ENCODE peak calls at places on chromosomes 13 and 19, in six cellular contexts. One of them, this sample, is unnamed. For H3K36me3, the result is how much of the 10 kb centered on the place peaks cover.

GRCh38 chr19:19420570-19421301 is 15.3 kb downstream of the GATAD2A start:
- DNase-seq in HCT116: no peak
- DNase-seq in breast epithelium: no peak
- DNase-seq in stomach: no peak
- DNase-seq in SK-N-SH: no peak
- DNase-seq in vagina: no peak
- DNase-seq in this sample: no peak

GRCh38 chr19:47494729-47495128 is 10.7 kb upstream of the KPTN start:
- DNase-seq in SK-N-SH: peak
- DNase-seq in breast epithelium: no peak
- DNase-seq in HCT116: no peak
- DNase-seq in stomach: no peak
- DNase-seq in vagina: no peak
- DNase-seq in this sample: no peak

GRCh38 chr13:39942901-39943273 is 287.4 kb downstream of the COG6 start:
- DNase-seq in vagina: no peak
- DNase-seq in breast epithelium: peak
- DNase-seq in HCT116: peak
- DNase-seq in SK-N-SH: peak
- DNase-seq in stomach: peak
- DNase-seq in this sample: peak

GRCh38 chr19:17352608-17353280 is 15.4 kb downstream of the GTPBP3 start:
- DNase-seq in vagina: no peak
- DNase-seq in HCT116: no peak
- DNase-seq in stomach: no peak
- DNase-seq in breast epithelium: no peak
- DNase-seq in SK-N-SH: no peak
- DNase-seq in this sample: peak

GRCh38 chr19:12495002-12495802 is 10.6 kb upstream of the ZNF709 start:
- DNase-seq in SK-N-SH: peak
- DNase-seq in stomach: peak
- DNase-seq in breast epithelium: peak
- DNase-seq in HCT116: no peak
- DNase-seq in vagina: peak
- DNase-seq in this sample: peak

GRCh38 chr13:44770951-44771350 is 194.8 kb upstream of the TSC22D1 start:
- DNase-seq in HCT116: no peak
- DNase-seq in stomach: no peak
- DNase-seq in breast epithelium: no peak
- DNase-seq in SK-N-SH: no peak
- DNase-seq in vagina: no peak
- DNase-seq in this sample: no peak

GRCh38 chr13:89726690-89727435 is 1620.6 kb upstream of the MIR17HG start:
- DNase-seq in SK-N-SH: no peak
- DNase-seq in breast epithelium: no peak
- DNase-seq in stomach: no peak
- DNase-seq in vagina: no peak
- DNase-seq in HCT116: no peak
- DNase-seq in this sample: no peak

GRCh38 chr13:74695021-74695800 is 561.0 kb upstream of the KLF12 start:
- DNase-seq in vagina: no peak
- DNase-seq in breast epithelium: no peak
- DNase-seq in HCT116: no peak
- DNase-seq in stomach: no peak
- DNase-seq in SK-N-SH: no peak
- DNase-seq in this sample: no peak

GRCh38 chr13:94596575-94596971 is 621 bp upstream of the TGDS start:
- DNase-seq in HCT116: peak
- DNase-seq in vagina: no peak
- DNase-seq in breast epithelium: no peak
- DNase-seq in stomach: no peak
- DNase-seq in SK-N-SH: no peak
- DNase-seq in this sample: no peak

GRCh38 chr13:53408847-53409568 is 380.4 kb downstream of the OLFM4 start:
- DNase-seq in breast epithelium: no peak
- DNase-seq in vagina: no peak
- DNase-seq in SK-N-SH: no peak
- DNase-seq in HCT116: no peak
- DNase-seq in stomach: no peak
- DNase-seq in this sample: no peak

GRCh38 chr19:35856001-35856400 is 710 bp upstream of the KIRREL2 start:
- DNase-seq in SK-N-SH: peak
- DNase-seq in vagina: no peak
- DNase-seq in breast epithelium: no peak
- DNase-seq in stomach: no peak
- DNase-seq in HCT116: no peak
- DNase-seq in this sample: no peak

GRCh38 chr13:39379667-39380655 is 223.0 kb downstream of the LHFPL6 start:
- DNase-seq in SK-N-SH: no peak
- DNase-seq in vagina: no peak
- DNase-seq in HCT116: no peak
- DNase-seq in breast epithelium: no peak
- DNase-seq in stomach: no peak
- DNase-seq in this sample: no peak

GRCh38 chr13:40064154-40064713 is 408.8 kb downstream of the COG6 start:
- DNase-seq in vagina: no peak
- DNase-seq in breast epithelium: no peak
- DNase-seq in HCT116: no peak
- DNase-seq in stomach: no peak
- DNase-seq in SK-N-SH: no peak
- DNase-seq in this sample: no peak

GRCh38 chr13:77310579-77311279 is 16.2 kb downstream of the MYCBP2 start:
- DNase-seq in breast epithelium: no peak
- DNase-seq in SK-N-SH: no peak
- DNase-seq in HCT116: no peak
- DNase-seq in stomach: no peak
- DNase-seq in vagina: no peak
- DNase-seq in this sample: no peak

GRCh38 chr13:36750946-36751345 is 68.1 kb upstream of the RFXAP start:
- DNase-seq in vagina: no peak
- DNase-seq in breast epithelium: no peak
- DNase-seq in SK-N-SH: no peak
- DNase-seq in stomach: no peak
- DNase-seq in HCT116: no peak
- DNase-seq in this sample: no peak

GRCh38 chr19:51354103-51354741 is 12.0 kb downstream of the ETFB start:
- DNase-seq in SK-N-SH: no peak
- DNase-seq in vagina: no peak
- DNase-seq in breast epithelium: no peak
- DNase-seq in stomach: no peak
- DNase-seq in HCT116: no peak
- DNase-seq in this sample: no peak

GRCh38 chr13:31276386-31276785 is 76.6 kb downstream of the B3GLCT start:
- DNase-seq in HCT116: no peak
- DNase-seq in SK-N-SH: no peak
- DNase-seq in vagina: no peak
- DNase-seq in breast epithelium: no peak
- DNase-seq in stomach: no peak
- DNase-seq in this sample: no peak

GRCh38 chr13:75326173-75327131 is 155.5 kb downstream of the TBC1D4 start:
- DNase-seq in stomach: no peak
- DNase-seq in breast epithelium: no peak
- DNase-seq in HCT116: no peak
- DNase-seq in vagina: no peak
- DNase-seq in SK-N-SH: peak
- DNase-seq in this sample: no peak

GRCh38 chr13:73001971-73002370 is 56.8 kb upstream of the KLF5 start:
- DNase-seq in stomach: no peak
- DNase-seq in SK-N-SH: no peak
- DNase-seq in HCT116: no peak
- DNase-seq in vagina: no peak
- DNase-seq in breast epithelium: no peak
- DNase-seq in this sample: no peak

GRCh38 chr19:16161848-16162247 is 11.5 kb downstream of the CIB3 start:
- DNase-seq in SK-N-SH: no peak
- DNase-seq in breast epithelium: no peak
- DNase-seq in stomach: no peak
- DNase-seq in vagina: no peak
- DNase-seq in HCT116: peak
- DNase-seq in this sample: no peak

GRCh38 chr19:42424712-42425131 is 2.5 kb downstream of the LIPE start:
- DNase-seq in vagina: no peak
- DNase-seq in HCT116: no peak
- DNase-seq in breast epithelium: no peak
- DNase-seq in stomach: no peak
- DNase-seq in SK-N-SH: peak
- DNase-seq in this sample: no peak

GRCh38 chr13:29497137-29497654 is 98.3 kb downstream of the SLC7A1 start:
- DNase-seq in SK-N-SH: no peak
- DNase-seq in vagina: no peak
- DNase-seq in stomach: no peak
- DNase-seq in HCT116: no peak
- DNase-seq in breast epithelium: no peak
- DNase-seq in this sample: no peak

GRCh38 chr13:32340917-32341316 is 25.6 kb downstream of the BRCA2 start:
- DNase-seq in vagina: no peak
- DNase-seq in HCT116: no peak
- DNase-seq in stomach: no peak
- DNase-seq in breast epithelium: no peak
- DNase-seq in SK-N-SH: no peak
- DNase-seq in this sample: no peak

GRCh38 chr13:86569119-86569518 is 769.9 kb upstream of the SLITRK6 start:
- DNase-seq in SK-N-SH: no peak
- DNase-seq in vagina: no peak
- DNase-seq in stomach: no peak
- DNase-seq in breast epithelium: no peak
- DNase-seq in HCT116: no peak
- DNase-seq in this sample: no peak

GRCh38 chr19:5293607-5294089 is 47.0 kb downstream of the PTPRS start:
- DNase-seq in stomach: peak
- DNase-seq in HCT116: no peak
- DNase-seq in SK-N-SH: peak
- DNase-seq in breast epithelium: no peak
- DNase-seq in vagina: no peak
- DNase-seq in this sample: no peak

GRCh38 chr19:7620442-7621412 is 8.6 kb downstream of the XAB2 start:
- DNase-seq in HCT116: no peak
- DNase-seq in breast epithelium: no peak
- DNase-seq in stomach: no peak
- DNase-seq in SK-N-SH: no peak
- DNase-seq in vagina: no peak
- DNase-seq in this sample: no peak
- H3K36me3 ChIP-seq in HCT116: under half
- H3K36me3 ChIP-seq in breast epithelium: under half
- H3K36me3 ChIP-seq in stomach: half or more
- H3K36me3 ChIP-seq in SK-N-SH: half or more
- H3K36me3 ChIP-seq in vagina: half or more
- H3K36me3 ChIP-seq in this sample: half or more

GRCh38 chr19:45895519-45895972 is 6.9 kb downstream of the MYPOP start:
- DNase-seq in SK-N-SH: no peak
- DNase-seq in stomach: no peak
- DNase-seq in breast epithelium: no peak
- DNase-seq in vagina: no peak
- DNase-seq in HCT116: no peak
- DNase-seq in this sample: no peak
- TF ChIP-seq POLR2AphosphoS5 in SK-N-SH: no peak
- TF ChIP-seq POLR2AphosphoS5 in stomach: no peak
- TF ChIP-seq POLR2AphosphoS5 in breast epithelium: no peak
- TF ChIP-seq POLR2AphosphoS5 in vagina: peak
- TF ChIP-seq POLR2AphosphoS5 in HCT116: no peak
- TF ChIP-seq POLR2AphosphoS5 in this sample: no peak

GRCh38 chr19:10921909-10922637 is 6.4 kb downstream of the YIPF2 start:
- DNase-seq in stomach: no peak
- DNase-seq in HCT116: no peak
- DNase-seq in vagina: no peak
- DNase-seq in breast epithelium: no peak
- DNase-seq in SK-N-SH: no peak
- DNase-seq in this sample: no peak

GRCh38 chr19:10923503-10924076 is 4.8 kb downstream of the YIPF2 start:
- DNase-seq in HCT116: no peak
- DNase-seq in vagina: no peak
- DNase-seq in SK-N-SH: no peak
- DNase-seq in stomach: no peak
- DNase-seq in breast epithelium: no peak
- DNase-seq in this sample: no peak

GRCh38 chr19:10920781-10921180 is 7.7 kb downstream of the YIPF2 start:
- DNase-seq in SK-N-SH: no peak
- DNase-seq in breast epithelium: no peak
- DNase-seq in stomach: no peak
- DNase-seq in vagina: no peak
- DNase-seq in HCT116: no peak
- DNase-seq in this sample: no peak

GRCh38 chr19:10921199-10921879 is 7.1 kb downstream of the YIPF2 start:
- DNase-seq in vagina: no peak
- DNase-seq in HCT116: no peak
- DNase-seq in SK-N-SH: no peak
- DNase-seq in stomach: no peak
- DNase-seq in breast epithelium: no peak
- DNase-seq in this sample: no peak

DNA sequence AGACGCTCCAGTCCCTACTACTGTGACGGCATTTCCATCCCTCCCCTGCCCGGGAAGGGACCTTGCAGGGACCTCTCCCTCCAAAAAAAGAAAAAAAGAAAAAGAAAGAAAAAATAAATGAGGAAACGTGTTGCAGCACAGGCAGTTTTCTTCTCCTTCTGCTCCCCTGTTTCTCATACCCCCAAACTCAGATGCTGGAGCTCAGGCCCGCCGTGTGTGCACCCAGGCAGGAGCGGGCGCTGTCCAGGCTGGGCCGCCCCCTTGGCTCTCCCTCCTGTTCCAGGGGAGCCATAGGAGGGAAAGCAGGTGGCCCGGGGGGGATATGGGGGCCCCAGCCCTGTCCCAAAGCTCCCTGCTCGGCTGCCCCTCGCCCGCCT is 5.8 kb downstream of the YIPF2 start:
- DNase-seq in breast epithelium: no peak
- DNase-seq in vagina: no peak
- DNase-seq in stomach: no peak
- DNase-seq in HCT116: no peak
- DNase-seq in SK-N-SH: no peak
- DNase-seq in this sample: no peak
- H3K36me3 ChIP-seq in breast epithelium: under half
- H3K36me3 ChIP-seq in vagina: under half
- H3K36me3 ChIP-seq in stomach: half or more
- H3K36me3 ChIP-seq in HCT116: under half
- H3K36me3 ChIP-seq in SK-N-SH: under half
- H3K36me3 ChIP-seq in this sample: half or more

DNA sequence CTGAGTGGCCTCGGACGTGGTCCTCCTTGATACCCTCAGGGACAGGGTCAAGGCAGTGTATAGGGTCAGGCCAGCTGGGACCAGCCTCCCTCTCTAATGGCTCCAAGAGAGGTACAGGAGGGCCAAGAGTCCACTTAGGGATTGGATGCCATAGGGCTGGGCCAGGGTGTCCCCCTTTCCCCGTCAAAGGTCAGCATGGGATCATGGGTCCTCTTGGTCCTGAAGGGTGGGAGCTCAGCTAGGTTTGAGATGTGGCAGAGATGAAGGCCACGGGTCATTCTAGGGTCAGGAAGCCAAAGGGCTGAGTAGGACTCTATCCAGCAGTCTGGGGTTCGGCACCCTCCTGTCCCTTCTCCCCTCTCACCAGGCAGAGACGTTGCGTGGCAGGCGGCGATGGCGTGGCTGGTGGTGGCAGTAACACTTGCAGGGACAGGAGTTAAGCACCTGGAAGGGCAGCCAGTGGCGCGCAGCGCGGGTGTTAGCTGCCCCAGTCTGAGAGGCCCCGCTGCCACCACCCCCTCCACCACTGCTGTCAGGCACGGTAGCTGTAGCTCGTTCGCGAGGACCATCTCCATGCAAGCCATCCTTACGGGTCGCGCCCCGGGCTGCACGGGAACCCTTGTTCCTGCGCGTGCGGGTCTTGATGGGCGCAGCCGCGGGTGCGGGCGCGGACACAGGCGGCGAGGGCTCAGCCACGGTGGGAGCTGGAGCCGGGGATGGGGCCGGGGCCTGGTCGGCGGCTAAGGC is 2.6 kb downstream of the GGN start:
- DNase-seq in stomach: no peak
- DNase-seq in vagina: no peak
- DNase-seq in SK-N-SH: no peak
- DNase-seq in HCT116: no peak
- DNase-seq in breast epithelium: no peak
- DNase-seq in this sample: no peak
- TF ChIP-seq POLR2AphosphoS5 in stomach: no peak
- TF ChIP-seq POLR2AphosphoS5 in vagina: no peak
- TF ChIP-seq POLR2AphosphoS5 in SK-N-SH: peak
- TF ChIP-seq POLR2AphosphoS5 in HCT116: no peak
- TF ChIP-seq POLR2AphosphoS5 in breast epithelium: no peak
- TF ChIP-seq POLR2AphosphoS5 in this sample: no peak

This sample was measured in suprapubic skin.